ENCODE peak calls at places on chromosomes 16 and 17, in ten cellular contexts. P, I, O, C, T, U, Z, F, G and K are unnamed samples.

GRCh38 chr17:7081341-7082062 is 1.5 kb upstream of the CLEC10A start:
- DNase-seq in O (no peak), G (no peak), T (no peak), F (no peak), C (no peak), Z (no peak), U (no peak), I (no peak), P (no peak), K (no peak)

GRCh38 chr16:30830072-30830417 is 43.0 kb upstream of the ZNF629 start:
- DNase-seq in U (no peak), Z (no peak), C (no peak), I (no peak), T (no peak), P (no peak), O (no peak), F (no peak), G (no peak), K (no peak)

GRCh38 chr17:32265192-32265895 is at the start of gene RHBDL3:
- DNase-seq in P (no peak), T (no peak), I (no peak), O (peak), C (no peak), G (no peak), F (no peak), Z (no peak), U (no peak), K (no peak)

GRCh38 chr17:3647769-3648540 is 11.4 kb downstream of the CTNS start:
- DNase-seq in I (peak), C (no peak), U (peak), T (peak), O (peak), Z (no peak), G (peak), P (peak), F (peak), K (peak)

GRCh38 chr17:15660077-15660476 is 24.0 kb downstream of the TRIM16 start:
- DNase-seq in P (no peak), O (no peak), G (no peak), T (no peak), Z (no peak), U (no peak), C (no peak), F (no peak), I (no peak), K (no peak)

GRCh38 chr17:41812176-41813038 is at the start of gene FKBP10:
- DNase-seq in U (peak), G (peak), C (no peak), T (peak), Z (peak), P (peak), O (peak), F (peak), I (peak), K (peak)

GRCh38 chr16:57263585-57264351 is 18.7 kb downstream of the ARL2BP start:
- DNase-seq in T (no peak), F (no peak), U (no peak), O (no peak), C (no peak), Z (no peak), G (no peak), P (no peak), I (no peak), K (no peak)

GRCh38 chr17:45113424-45113754 is 18.9 kb downstream of the PLCD3 start:
- DNase-seq in U (no peak), F (no peak), G (no peak), T (no peak), C (no peak), I (no peak), Z (no peak), P (no peak), O (no peak), K (no peak)

GRCh38 chr17:78142113-78142861 is 3.9 kb upstream of the C17orf99 start:
- DNase-seq in T (peak), I (peak), Z (no peak), O (peak), F (peak), P (peak), U (no peak), G (peak), C (no peak), K (peak)

GRCh38 chr17:19570497-19571151 is 37.0 kb downstream of the SLC47A1 start:
- DNase-seq in G (no peak), T (no peak), F (no peak), O (no peak), U (no peak), C (no peak), I (no peak), P (no peak), Z (no peak), K (no peak)

GRCh38 chr17:78144146-78144719 is 2.0 kb upstream of the C17orf99 start:
- DNase-seq in F (peak), P (peak), T (peak), O (peak), C (no peak), Z (no peak), U (peak), I (peak), G (peak), K (peak)

GRCh38 chr16:67910162-67910561 is 17.1 kb downstream of the PSKH1 start:
- DNase-seq in Z (no peak), C (no peak), I (peak), F (peak), U (no peak), P (peak), T (no peak), G (no peak), O (peak), K (peak)

GRCh38 chr17:27762527-27763305 is 37.6 kb downstream of the NOS2 start:
- DNase-seq in U (no peak), G (peak), C (no peak), Z (no peak), I (peak), T (no peak), P (peak), F (peak), O (peak), K (peak)

GRCh38 chr16:57087003-57087402 is 5.4 kb upstream of the CPNE2 start:
- DNase-seq in Z (no peak), I (no peak), U (no peak), C (no peak), F (no peak), G (no peak), P (no peak), O (no peak), T (no peak), K (no peak)

GRCh38 chr17:29155235-29155965 is 24.8 kb downstream of the MYO18A start:
- DNase-seq in U (no peak), I (no peak), C (no peak), P (no peak), Z (no peak), F (peak), G (peak), O (peak), T (peak), K (peak)

GRCh38 chr17:16107165-16107770 is 107.6 kb downstream of the TTC19 start:
- DNase-seq in U (no peak), I (peak), F (no peak), C (no peak), G (peak), Z (no peak), T (no peak), P (no peak), O (no peak), K (no peak)